ENCODE peak calls at places on chromosome 4, in eight cellular contexts. P is NB4, H is adrenal gland, O is SK-N-SH, B is mammary epithelial cell, T is pancreas, A is esophagus squamous epithelium, S is endothelial cell. G is an unnamed sample.

GRCh38 chr4:5371415-5372190 is 320.3 kb downstream of the STK32B start:
- DNase-seq in P (no peak), H (no peak), O (no peak), B (no peak), T (no peak), A (no peak), S (no peak), G (no peak)

GRCh38 chr4:33200377-33200776 is 2480.2 kb downstream of the PCDH7 start:
- DNase-seq in P (no peak), H (no peak), O (no peak), B (no peak), T (no peak), A (no peak), S (no peak), G (no peak)

GRCh38 chr4:27000820-27001219 is 140.2 kb downstream of the STIM2 start:
- DNase-seq in P (peak), H (no peak), O (no peak), B (peak), T (no peak), A (no peak), S (no peak), G (no peak)

GRCh38 chr4:140851032-140851636 is 94.9 kb upstream of the TBC1D9 start:
- DNase-seq in P (peak), H (peak), O (peak), B (peak), T (peak), A (no peak), S (peak), G (peak)

GRCh38 chr4:145061325-145061920 is 36.6 kb downstream of the ANAPC10 start:
- DNase-seq in P (peak), H (no peak), O (peak), B (peak), T (no peak), A (no peak), S (no peak), G (peak)

GRCh38 chr4:6695660-6696581 is 2.2 kb downstream of the S100P start:
- DNase-seq in P (peak), H (no peak), O (peak), B (peak), T (no peak), A (no peak), S (no peak), G (no peak)

GRCh38 chr4:82748176-82748575 is 50.4 kb downstream of the SCD5 start:
- DNase-seq in P (no peak), H (no peak), O (no peak), B (peak), T (no peak), A (no peak), S (no peak), G (no peak)

GRCh38 chr4:6724461-6725111 is 8.6 kb downstream of the BLOC1S4 start:
- DNase-seq in P (no peak), H (peak), O (no peak), B (no peak), T (peak), A (no peak), S (no peak), G (no peak)

GRCh38 chr4:53563824-53564223 is 27.5 kb downstream of the LNX1 start:
- DNase-seq in P (peak), H (no peak), O (no peak), B (peak), T (no peak), A (no peak), S (no peak), G (peak)

GRCh38 chr4:64584981-64585557 is 175.8 kb upstream of the TECRL start:
- DNase-seq in P (peak), H (peak), O (peak), B (peak), T (no peak), A (no peak), S (peak), G (peak)

GRCh38 chr4:164293181-164293580 is 460.8 kb upstream of the SMIM31 start:
- DNase-seq in P (no peak), H (no peak), O (no peak), B (no peak), T (no peak), A (no peak), S (no peak), G (no peak)

GRCh38 chr4:174120446-174121142 is 162.9 kb downstream of the FBXO8 start:
- DNase-seq in P (peak), H (peak), O (peak), B (peak), T (peak), A (no peak), S (peak), G (peak)

GRCh38 chr4:3293410-3294391 is 880 bp downstream of the RGS12 start:
- DNase-seq in P (no peak), H (no peak), O (no peak), B (no peak), T (no peak), A (no peak), S (no peak), G (no peak)

GRCh38 chr4:181728567-181728966 is 514.6 kb upstream of the TENM3 start:
- DNase-seq in P (no peak), H (no peak), O (no peak), B (peak), T (no peak), A (no peak), S (no peak), G (no peak)
- TF ChIP-seq CTCF in P (no peak), H (no peak), O (no peak), B (no peak), T (no peak), A (no peak), S (no peak), G (no peak)

GRCh38 chr4:182443070-182443469 is 199.9 kb downstream of the TENM3 start:
- DNase-seq in P (no peak), H (no peak), O (no peak), B (no peak), T (no peak), A (no peak), S (no peak), G (no peak)
- TF ChIP-seq CTCF in P (no peak), H (no peak), O (peak), B (peak), T (no peak), A (no peak), S (no peak), G (peak)

DNA sequence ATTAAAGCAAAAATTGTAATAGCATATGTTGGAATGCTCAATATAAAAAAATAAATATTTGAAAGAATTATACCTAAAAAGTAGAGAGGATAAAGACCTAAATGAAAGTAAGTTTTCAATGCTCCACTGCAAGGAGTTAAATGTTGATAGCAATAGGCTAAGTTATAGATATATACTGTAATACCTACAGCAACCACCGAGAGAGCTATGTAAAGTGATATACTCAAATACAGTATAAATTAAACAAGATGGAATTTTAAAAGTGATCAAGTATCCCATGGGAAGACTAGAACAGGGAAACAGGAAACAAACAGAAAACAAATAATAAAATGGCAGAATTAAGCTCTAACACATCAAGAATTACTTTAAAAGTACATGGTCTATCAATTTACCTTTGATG is 73.9 kb downstream of the CASP3 start:
- DNase-seq in P (no peak), H (no peak), O (no peak), B (no peak), T (no peak), A (no peak), S (no peak), G (no peak)
- TF ChIP-seq CTCF in P (no peak), H (no peak), O (no peak), B (no peak), T (no peak), A (peak), S (no peak), G (no peak)

GRCh38 chr4:94076498-94076897 is 131.2 kb upstream of the SMARCAD1 start:
- DNase-seq in P (no peak), H (no peak), O (peak), B (no peak), T (no peak), A (no peak), S (no peak), G (peak)
- TF ChIP-seq CTCF in P (no peak), H (no peak), O (no peak), B (no peak), T (no peak), A (no peak), S (no peak), G (no peak)

DNA sequence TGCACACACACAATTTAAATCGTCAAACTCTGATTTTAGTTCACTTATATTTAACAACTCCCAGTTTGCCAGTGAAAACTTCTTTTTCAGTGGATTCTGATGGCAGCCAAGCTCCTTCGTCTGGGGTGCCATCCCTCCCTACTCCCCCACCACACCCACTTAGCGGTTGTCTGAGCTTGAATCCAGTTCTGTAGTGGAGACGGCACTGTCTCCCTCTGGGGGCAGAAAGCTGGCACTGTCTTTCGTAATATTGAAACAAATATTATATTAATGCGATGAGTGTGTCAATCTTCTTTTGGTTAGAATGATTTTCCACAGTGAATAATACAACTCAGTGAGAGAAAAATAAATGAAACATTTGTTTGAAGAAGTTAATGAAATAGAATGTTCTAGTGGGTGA is 5.4 kb downstream of the MEPE start:
- DNase-seq in P (no peak), H (no peak), O (no peak), B (no peak), T (no peak), A (no peak), S (no peak), G (no peak)
- TF ChIP-seq CTCF in P (no peak), H (peak), O (peak), B (peak), T (no peak), A (peak), S (peak), G (no peak)

G was measured in GM10248.